ENCODE peak calls at places on chromosomes 6 and 20, in seven cellular contexts. Q, H, C, Z, U, F and B are unnamed samples. For H3K4me1, the result is how much of the 10 kb centered on the place peaks cover.

GRCh38 chr6:136341967-136342366 is 52.3 kb upstream of the BCLAF1 start:
- DNase-seq in Q (no peak), H (no peak), C (no peak), Z (no peak), U (no peak), F (no peak), B (peak)

GRCh38 chr20:51763965-51764602 is 4.1 kb downstream of the ATP9A start:
- DNase-seq in Q (peak), H (no peak), C (peak), Z (no peak), U (no peak), F (no peak), B (no peak)

GRCh38 chr6:128903715-128904114 is 20.8 kb downstream of the LAMA2 start:
- DNase-seq in Q (no peak), H (no peak), C (no peak), Z (no peak), U (no peak), F (no peak), B (no peak)

GRCh38 chr20:56014998-56015397 is 9.7 kb upstream of the CBLN4 start:
- DNase-seq in Q (no peak), H (no peak), C (no peak), Z (no peak), U (no peak), F (no peak), B (no peak)

GRCh38 chr6:24440897-24441598 is 38.3 kb downstream of the MRS2 start:
- DNase-seq in Q (no peak), H (no peak), C (no peak), Z (no peak), U (no peak), F (no peak), B (no peak)

GRCh38 chr6:41275489-41275888 is 11.0 kb downstream of the TREM1 start:
- DNase-seq in Q (no peak), H (no peak), C (no peak), Z (no peak), U (no peak), F (no peak), B (no peak)

GRCh38 chr6:33112148-33112547 is 36.4 kb downstream of the HLA-DPB1 start:
- DNase-seq in Q (peak), H (peak), C (peak), Z (peak), U (peak), F (peak), B (peak)

GRCh38 chr6:109299695-109300564 is 82.3 kb downstream of the CD164 start:
- DNase-seq in Q (no peak), H (no peak), C (no peak), Z (no peak), U (no peak), F (no peak), B (no peak)

GRCh38 chr6:108014040-108014439 is 56.0 kb upstream of the SEC63 start:
- DNase-seq in Q (no peak), H (no peak), C (no peak), Z (no peak), U (no peak), F (no peak), B (no peak)

GRCh38 chr20:43942661-43943285 is 28.1 kb downstream of the TOX2 start:
- DNase-seq in Q (peak), H (peak), C (peak), Z (no peak), U (peak), F (peak), B (peak)

GRCh38 chr6:113936093-113936934 is 34.6 kb downstream of the HDAC2 start:
- DNase-seq in Q (peak), H (peak), C (peak), Z (peak), U (peak), F (peak), B (peak)

GRCh38 chr20:36181934-36182603 is 27.5 kb downstream of the EPB41L1 start:
- DNase-seq in Q (peak), H (no peak), C (peak), Z (no peak), U (no peak), F (no peak), B (no peak)

GRCh38 chr6:106520711-106521367 is 108.5 kb downstream of the RTN4IP1 start:
- DNase-seq in Q (no peak), H (peak), C (no peak), Z (no peak), U (no peak), F (no peak), B (peak)

GRCh38 chr20:39136145-39136544 is 174.0 kb downstream of the DHX35 start:
- DNase-seq in Q (no peak), H (no peak), C (no peak), Z (no peak), U (no peak), F (no peak), B (no peak)

GRCh38 chr6:112253505-112253841 is 894 bp downstream of the LAMA4 start:
- DNase-seq in Q (no peak), H (no peak), C (no peak), Z (peak), U (no peak), F (no peak), B (no peak)

GRCh38 chr20:40980828-40981310 is 47.8 kb upstream of the TOP1 start:
- DNase-seq in Q (no peak), H (no peak), C (no peak), Z (no peak), U (no peak), F (no peak), B (no peak)

GRCh38 chr6:170152989-170153388 is 137.9 kb downstream of the DLL1 start:
- DNase-seq in Q (peak), H (no peak), C (peak), Z (no peak), U (peak), F (peak), B (no peak)

GRCh38 chr6:108169801-108170606 is 4.2 kb downstream of the NR2E1 start:
- DNase-seq in Q (no peak), H (no peak), C (no peak), Z (no peak), U (no peak), F (no peak), B (no peak)

GRCh38 chr20:44011251-44011940 is 96.7 kb downstream of the TOX2 start:
- DNase-seq in Q (no peak), H (peak), C (no peak), Z (peak), U (no peak), F (no peak), B (no peak)

GRCh38 chr6:11656486-11656885 is 118.9 kb downstream of the TMEM170B start:
- DNase-seq in Q (no peak), H (no peak), C (no peak), Z (no peak), U (no peak), F (no peak), B (no peak)

GRCh38 chr6:121503633-121504032 is 68.2 kb downstream of the GJA1 start:
- DNase-seq in Q (peak), H (no peak), C (peak), Z (no peak), U (no peak), F (no peak), B (no peak)

GRCh38 chr20:62624325-62624690 is 18.0 kb upstream of the SLCO4A1 start:
- DNase-seq in Q (no peak), H (no peak), C (no peak), Z (no peak), U (no peak), F (no peak), B (peak)
- H3K4me1 ChIP-seq in Q (under half), H (under half), C (under half), Z (under half), U (under half), F (under half), B (half or more)

DNA sequence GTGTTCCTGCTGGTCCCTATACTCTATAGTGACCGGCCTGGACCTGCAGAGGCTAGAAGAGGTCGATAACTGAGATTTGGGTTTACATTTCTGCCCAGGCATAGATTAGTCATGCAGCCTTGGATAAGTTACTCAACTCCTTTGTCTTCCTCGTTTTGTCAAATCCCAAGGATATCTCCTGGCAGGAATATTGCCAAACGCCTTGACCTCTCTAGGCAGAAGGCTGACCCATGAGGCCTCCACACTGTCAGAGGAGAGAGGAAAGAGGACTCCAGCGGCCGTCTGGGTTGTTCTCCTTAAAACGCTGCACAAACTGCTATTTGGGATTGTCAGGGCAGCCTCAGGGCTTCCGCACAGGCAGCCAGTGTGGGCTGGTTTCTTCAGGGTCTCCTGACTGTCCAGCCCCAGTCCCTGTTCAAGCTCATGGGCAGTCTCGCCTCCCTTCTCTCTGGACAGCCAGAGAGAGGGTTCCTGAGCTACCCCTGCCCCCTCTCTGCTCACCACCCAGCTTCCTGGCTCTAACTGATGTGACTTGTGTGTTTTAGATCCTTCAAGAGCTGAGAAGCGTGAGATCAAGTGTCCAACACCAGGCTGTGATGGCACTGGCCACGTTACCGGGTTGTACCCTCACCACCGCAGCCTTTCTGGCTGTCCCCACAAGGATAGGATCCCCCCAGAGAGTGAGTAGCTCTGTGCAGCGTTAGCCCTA is 44.7 kb upstream of the PCMTD2 start:
- DNase-seq in Q (no peak), H (no peak), C (no peak), Z (no peak), U (no peak), F (no peak), B (no peak)
- H2AFZ ChIP-seq in Q (no peak), H (no peak), C (no peak), Z (no peak), U (no peak), F (no peak), B (no peak)

GRCh38 chr6:20802596-20802995 is 268.3 kb downstream of the CDKAL1 start:
- DNase-seq in Q (no peak), H (no peak), C (peak), Z (no peak), U (no peak), F (no peak), B (no peak)

GRCh38 chr6:20800653-20801052 is 266.4 kb downstream of the CDKAL1 start:
- DNase-seq in Q (no peak), H (no peak), C (no peak), Z (no peak), U (no peak), F (no peak), B (no peak)

GRCh38 chr6:20797597-20797996 is 263.3 kb downstream of the CDKAL1 start:
- DNase-seq in Q (no peak), H (no peak), C (no peak), Z (no peak), U (no peak), F (no peak), B (no peak)

GRCh38 chr6:20801595-20801994 is 267.3 kb downstream of the CDKAL1 start:
- DNase-seq in Q (no peak), H (no peak), C (no peak), Z (no peak), U (no peak), F (no peak), B (no peak)

GRCh38 chr6:20800229-20800628 is 266.0 kb downstream of the CDKAL1 start:
- DNase-seq in Q (no peak), H (no peak), C (no peak), Z (no peak), U (no peak), F (no peak), B (no peak)
- H3K4me1 ChIP-seq in Q (under half), H (under half), C (under half), Z (under half), U (under half), F (under half), B (under half)

GRCh38 chr6:30616811-30617564 is at the start of gene PPP1R10:
- DNase-seq in Q (peak), H (peak), C (peak), Z (peak), U (peak), F (peak), B (peak)
- H2AFZ ChIP-seq in Q (peak), H (peak), C (peak), Z (peak), U (no peak), F (peak), B (peak)

GRCh38 chr6:31836036-31836675 is 8.6 kb downstream of the HSPA1B start:
- DNase-seq in Q (no peak), H (no peak), C (no peak), Z (no peak), U (no peak), F (no peak), B (peak)
- H3K4me1 ChIP-seq in Q (under half), H (half or more), C (under half), Z (under half), U (under half), F (under half), B (half or more)

GRCh38 chr20:47271216-47271615 is 85.3 kb downstream of the ZMYND8 start:
- DNase-seq in Q (no peak), H (no peak), C (no peak), Z (no peak), U (no peak), F (no peak), B (no peak)

GRCh38 chr20:47274449-47275108 is 81.9 kb downstream of the ZMYND8 start:
- DNase-seq in Q (peak), H (no peak), C (peak), Z (no peak), U (peak), F (peak), B (no peak)

GRCh38 chr20:47273591-47274235 is 82.8 kb downstream of the ZMYND8 start:
- DNase-seq in Q (peak), H (no peak), C (peak), Z (no peak), U (no peak), F (no peak), B (no peak)

GRCh38 chr20:47275548-47275947 is 81.0 kb downstream of the ZMYND8 start:
- DNase-seq in Q (no peak), H (no peak), C (no peak), Z (no peak), U (no peak), F (no peak), B (no peak)

DNA sequence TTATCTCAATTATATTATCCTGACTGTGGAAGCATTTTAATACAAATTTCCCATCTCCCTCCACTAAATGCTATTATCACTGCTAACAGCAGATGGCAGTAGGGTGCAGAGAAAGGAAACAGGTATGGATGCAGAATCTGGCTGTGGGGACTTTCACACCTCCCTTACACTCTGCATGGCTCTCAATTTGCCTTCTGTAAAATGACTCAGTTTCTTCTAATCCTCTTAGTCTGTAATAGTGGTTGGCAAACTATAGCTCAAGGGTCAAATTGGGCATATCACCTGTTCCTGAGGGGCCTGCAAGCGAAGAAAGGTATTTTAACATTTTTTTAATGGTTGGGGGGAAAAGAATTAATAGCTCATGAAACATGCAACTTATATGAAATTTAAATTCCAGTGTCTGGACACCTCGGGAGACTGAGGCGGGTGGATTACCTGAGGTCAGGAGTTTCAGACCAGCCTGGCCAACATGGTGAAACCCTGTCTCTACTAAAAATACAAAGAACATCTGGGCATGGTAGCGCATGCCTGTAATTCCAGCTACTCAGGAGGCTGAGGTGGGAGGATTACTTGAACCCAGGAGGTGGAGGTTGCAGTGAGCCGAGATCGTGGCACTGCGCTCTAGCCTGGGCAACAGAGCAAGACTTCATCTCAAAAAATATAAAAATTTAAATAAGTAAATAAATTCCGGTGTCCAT is 83.5 kb downstream of the ZMYND8 start:
- DNase-seq in Q (peak), H (peak), C (peak), Z (peak), U (peak), F (peak), B (peak)
- H2AFZ ChIP-seq in Q (no peak), H (no peak), C (no peak), Z (no peak), U (no peak), F (no peak), B (no peak)

DNA sequence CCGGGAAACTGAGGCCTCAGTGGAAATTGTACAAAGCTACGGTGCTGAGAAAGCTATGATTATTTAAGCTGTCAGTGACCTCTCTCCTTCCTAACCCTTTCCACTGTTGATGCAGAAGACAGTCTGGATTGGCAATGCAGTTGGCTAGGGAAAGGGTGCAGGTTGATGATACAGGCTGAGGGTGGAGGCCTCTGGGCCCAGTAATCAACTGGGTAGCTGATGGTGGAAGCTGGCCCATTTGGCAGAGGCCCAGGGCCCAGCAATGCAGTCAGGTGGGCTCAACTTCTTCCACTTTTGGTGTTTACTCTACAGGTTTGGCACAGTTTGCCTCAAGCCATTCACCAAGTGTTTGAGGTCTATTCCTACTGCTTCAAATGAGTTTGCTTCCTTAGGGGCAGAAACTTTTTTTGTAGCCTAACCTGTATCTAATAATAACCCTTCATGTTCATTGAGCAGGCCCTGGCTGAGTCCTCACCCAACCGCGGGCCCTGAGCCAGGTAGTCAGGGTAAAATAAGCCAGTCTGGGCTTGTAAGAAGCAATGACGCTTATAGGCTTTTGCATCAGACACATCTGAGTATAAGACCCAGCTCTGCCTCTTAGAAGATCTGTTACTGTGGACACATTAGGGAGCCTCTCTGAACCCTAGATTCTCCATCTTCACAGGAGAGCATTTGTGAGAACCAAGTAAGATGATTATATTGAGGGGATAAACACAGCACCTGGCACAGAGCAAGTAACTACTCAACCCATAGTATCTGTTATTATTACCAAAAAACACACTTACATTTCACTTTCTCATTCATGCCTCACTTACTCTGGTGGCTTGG is 12.0 kb downstream of the BCL2L1 start:
- DNase-seq in Q (no peak), H (no peak), C (peak), Z (no peak), U (no peak), F (peak), B (no peak)
- H3K4me1 ChIP-seq in Q (under half), H (half or more), C (under half), Z (under half), U (half or more), F (half or more), B (half or more)

GRCh38 chr20:58389324-58389967 is 417 bp downstream of the VAPB start:
- DNase-seq in Q (peak), H (peak), C (peak), Z (peak), U (no peak), F (peak), B (peak)
- H2AFZ ChIP-seq in Q (peak), H (peak), C (peak), Z (peak), U (no peak), F (peak), B (peak)